ENCODE peak calls at places on chromosomes 3 and 15, in nine cellular contexts. One of them, this sample, is unnamed.

GRCh38 chr15:52006702-52007340 is 12.2 kb upstream of the MAPK6 start:
- DNase-seq in psoas muscle: no peak
- DNase-seq in endothelial cell: peak; percentile 14
- DNase-seq in HFF-Myc: no peak
- DNase-seq in right atrium auricular region: no peak
- DNase-seq in astrocyte of the spinal cord: no peak
- DNase-seq in lower leg skin: no peak
- DNase-seq in chondrocyte: no peak
- DNase-seq in PC-3: no peak
- DNase-seq in this sample: no peak

GRCh38 chr3:196757876-196758739 is 18.5 kb downstream of the PAK2 start:
- DNase-seq in chondrocyte: no peak
- DNase-seq in psoas muscle: no peak
- DNase-seq in PC-3: peak; percentile 50
- DNase-seq in HFF-Myc: no peak
- DNase-seq in lower leg skin: no peak
- DNase-seq in astrocyte of the spinal cord: peak; percentile 72
- DNase-seq in right atrium auricular region: no peak
- DNase-seq in endothelial cell: no peak
- DNase-seq in this sample: no peak

GRCh38 chr3:104279617-104280016 is 1087.1 kb upstream of the ALCAM start:
- DNase-seq in HFF-Myc: peak; percentile 0
- DNase-seq in psoas muscle: no peak
- DNase-seq in astrocyte of the spinal cord: peak; percentile 76
- DNase-seq in endothelial cell: no peak
- DNase-seq in PC-3: peak; percentile 52
- DNase-seq in chondrocyte: no peak
- DNase-seq in right atrium auricular region: no peak
- DNase-seq in lower leg skin: no peak
- DNase-seq in this sample: no peak

GRCh38 chr3:15346516-15346915 is 14.1 kb upstream of the SH3BP5 start:
- DNase-seq in HFF-Myc: no peak
- DNase-seq in astrocyte of the spinal cord: no peak
- DNase-seq in endothelial cell: no peak
- DNase-seq in right atrium auricular region: no peak
- DNase-seq in lower leg skin: no peak
- DNase-seq in PC-3: no peak
- DNase-seq in chondrocyte: no peak
- DNase-seq in psoas muscle: no peak
- DNase-seq in this sample: no peak

GRCh38 chr15:78206326-78207109 is 27.8 kb downstream of the ACSBG1 start:
- DNase-seq in PC-3: no peak
- DNase-seq in lower leg skin: peak; percentile 10
- DNase-seq in right atrium auricular region: peak; percentile 57
- DNase-seq in chondrocyte: no peak
- DNase-seq in psoas muscle: no peak
- DNase-seq in endothelial cell: no peak
- DNase-seq in astrocyte of the spinal cord: no peak
- DNase-seq in HFF-Myc: no peak
- DNase-seq in this sample: no peak

GRCh38 chr3:184409946-184410500 is 30.2 kb downstream of the CHRD start:
- DNase-seq in psoas muscle: no peak
- DNase-seq in endothelial cell: no peak
- DNase-seq in astrocyte of the spinal cord: no peak
- DNase-seq in lower leg skin: no peak
- DNase-seq in right atrium auricular region: no peak
- DNase-seq in PC-3: no peak
- DNase-seq in HFF-Myc: no peak
- DNase-seq in chondrocyte: peak; percentile 78
- DNase-seq in this sample: no peak

GRCh38 chr15:66211670-66212455 is 41.7 kb downstream of the MEGF11 start:
- DNase-seq in HFF-Myc: no peak
- DNase-seq in PC-3: no peak
- DNase-seq in lower leg skin: no peak
- DNase-seq in right atrium auricular region: no peak
- DNase-seq in chondrocyte: no peak
- DNase-seq in psoas muscle: no peak
- DNase-seq in astrocyte of the spinal cord: no peak
- DNase-seq in endothelial cell: no peak
- DNase-seq in this sample: no peak

GRCh38 chr3:127714151-127714571 is 41.4 kb downstream of the ABTB1 start:
- DNase-seq in PC-3: peak; percentile 42
- DNase-seq in right atrium auricular region: no peak
- DNase-seq in HFF-Myc: no peak
- DNase-seq in endothelial cell: no peak
- DNase-seq in chondrocyte: no peak
- DNase-seq in psoas muscle: no peak
- DNase-seq in lower leg skin: no peak
- DNase-seq in astrocyte of the spinal cord: no peak
- DNase-seq in this sample: no peak

GRCh38 chr3:13537926-13538325 is 11.0 kb upstream of the FBLN2 start:
- DNase-seq in endothelial cell: no peak
- DNase-seq in chondrocyte: no peak
- DNase-seq in psoas muscle: no peak
- DNase-seq in HFF-Myc: peak; percentile 96
- DNase-seq in astrocyte of the spinal cord: peak; percentile 93
- DNase-seq in right atrium auricular region: no peak
- DNase-seq in PC-3: peak; percentile 96
- DNase-seq in lower leg skin: peak; percentile 57
- DNase-seq in this sample: no peak

GRCh38 chr3:195005759-195006555 is 265.0 kb downstream of the XXYLT1 start:
- DNase-seq in PC-3: no peak
- DNase-seq in endothelial cell: no peak
- DNase-seq in psoas muscle: no peak
- DNase-seq in HFF-Myc: no peak
- DNase-seq in right atrium auricular region: no peak
- DNase-seq in chondrocyte: no peak
- DNase-seq in astrocyte of the spinal cord: no peak
- DNase-seq in lower leg skin: no peak
- DNase-seq in this sample: no peak

GRCh38 chr15:73048624-73049295 is 3.5 kb upstream of the NEO1 start:
- DNase-seq in chondrocyte: no peak
- DNase-seq in astrocyte of the spinal cord: no peak
- DNase-seq in PC-3: no peak
- DNase-seq in endothelial cell: no peak
- DNase-seq in right atrium auricular region: no peak
- DNase-seq in psoas muscle: no peak
- DNase-seq in HFF-Myc: no peak
- DNase-seq in lower leg skin: no peak
- DNase-seq in this sample: no peak

GRCh38 chr3:120072867-120073525 is 21.3 kb downstream of the GSK3B start:
- DNase-seq in chondrocyte: no peak
- DNase-seq in PC-3: peak; percentile 46
- DNase-seq in astrocyte of the spinal cord: no peak
- DNase-seq in HFF-Myc: no peak
- DNase-seq in psoas muscle: no peak
- DNase-seq in right atrium auricular region: no peak
- DNase-seq in endothelial cell: no peak
- DNase-seq in lower leg skin: no peak
- DNase-seq in this sample: no peak
- TF ChIP-seq CTCF in chondrocyte: peak; percentile 31
- TF ChIP-seq CTCF in PC-3: peak; percentile 61
- TF ChIP-seq CTCF in astrocyte of the spinal cord: peak; percentile 19
- TF ChIP-seq CTCF in HFF-Myc: no peak
- TF ChIP-seq CTCF in psoas muscle: peak; percentile 35
- TF ChIP-seq CTCF in right atrium auricular region: no peak
- TF ChIP-seq CTCF in endothelial cell: no peak
- TF ChIP-seq CTCF in lower leg skin: no peak
- TF ChIP-seq CTCF in this sample: no peak

GRCh38 chr15:29364429-29365078 is 94.9 kb upstream of the NSMCE3 start:
- DNase-seq in PC-3: peak; percentile 56
- DNase-seq in chondrocyte: no peak
- DNase-seq in HFF-Myc: peak; percentile 9
- DNase-seq in lower leg skin: no peak
- DNase-seq in right atrium auricular region: no peak
- DNase-seq in psoas muscle: no peak
- DNase-seq in astrocyte of the spinal cord: peak; percentile 76
- DNase-seq in endothelial cell: no peak
- DNase-seq in this sample: no peak
- TF ChIP-seq CTCF in PC-3: peak; percentile 44
- TF ChIP-seq CTCF in chondrocyte: peak; percentile 50
- TF ChIP-seq CTCF in HFF-Myc: no peak
- TF ChIP-seq CTCF in lower leg skin: no peak
- TF ChIP-seq CTCF in right atrium auricular region: peak; percentile 45
- TF ChIP-seq CTCF in psoas muscle: no peak
- TF ChIP-seq CTCF in astrocyte of the spinal cord: peak; percentile 24
- TF ChIP-seq CTCF in endothelial cell: peak; percentile 42
- TF ChIP-seq CTCF in this sample: peak; percentile 15

GRCh38 chr3:20510396-20510795 is 324.4 kb upstream of the SGO1 start:
- DNase-seq in endothelial cell: no peak
- DNase-seq in PC-3: no peak
- DNase-seq in astrocyte of the spinal cord: no peak
- DNase-seq in right atrium auricular region: no peak
- DNase-seq in chondrocyte: no peak
- DNase-seq in lower leg skin: no peak
- DNase-seq in HFF-Myc: no peak
- DNase-seq in psoas muscle: no peak
- DNase-seq in this sample: no peak

GRCh38 chr3:20515834-20516233 is 329.8 kb upstream of the SGO1 start:
- DNase-seq in astrocyte of the spinal cord: no peak
- DNase-seq in right atrium auricular region: no peak
- DNase-seq in endothelial cell: no peak
- DNase-seq in chondrocyte: no peak
- DNase-seq in HFF-Myc: no peak
- DNase-seq in lower leg skin: no peak
- DNase-seq in psoas muscle: no peak
- DNase-seq in PC-3: no peak
- DNase-seq in this sample: no peak

DNA sequence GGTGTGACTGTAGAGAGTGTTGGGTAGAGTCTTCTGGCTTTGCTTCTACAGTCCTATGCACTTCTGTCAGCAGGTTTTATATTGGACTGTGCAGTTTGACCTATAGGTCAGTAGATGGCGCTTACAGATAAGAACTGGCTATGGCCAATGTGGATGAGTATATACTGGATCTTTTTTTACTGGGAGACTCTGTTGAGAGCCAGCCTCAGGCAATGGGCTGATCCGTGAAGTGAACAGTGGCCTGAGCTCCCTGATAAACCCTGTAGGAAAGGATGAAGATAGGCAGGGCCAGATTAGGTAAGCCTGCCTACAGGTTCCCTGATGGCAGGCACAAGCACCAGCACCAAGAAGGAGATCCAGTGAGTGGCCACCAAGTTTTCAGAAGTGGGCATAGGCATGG is 325.9 kb upstream of the SGO1 start:
- DNase-seq in lower leg skin: no peak
- DNase-seq in HFF-Myc: peak; percentile 60
- DNase-seq in psoas muscle: no peak
- DNase-seq in right atrium auricular region: no peak
- DNase-seq in PC-3: peak; percentile 76
- DNase-seq in endothelial cell: peak; percentile 4
- DNase-seq in chondrocyte: no peak
- DNase-seq in astrocyte of the spinal cord: peak; percentile 69
- DNase-seq in this sample: peak; percentile 20
- TF ChIP-seq CTCF in lower leg skin: no peak
- TF ChIP-seq CTCF in HFF-Myc: peak; percentile 70
- TF ChIP-seq CTCF in psoas muscle: peak; percentile 75
- TF ChIP-seq CTCF in right atrium auricular region: peak; percentile 73
- TF ChIP-seq CTCF in PC-3: peak; percentile 87
- TF ChIP-seq CTCF in endothelial cell: peak; percentile 53
- TF ChIP-seq CTCF in chondrocyte: peak; percentile 90
- TF ChIP-seq CTCF in astrocyte of the spinal cord: peak; percentile 73
- TF ChIP-seq CTCF in this sample: peak; percentile 76

DNA sequence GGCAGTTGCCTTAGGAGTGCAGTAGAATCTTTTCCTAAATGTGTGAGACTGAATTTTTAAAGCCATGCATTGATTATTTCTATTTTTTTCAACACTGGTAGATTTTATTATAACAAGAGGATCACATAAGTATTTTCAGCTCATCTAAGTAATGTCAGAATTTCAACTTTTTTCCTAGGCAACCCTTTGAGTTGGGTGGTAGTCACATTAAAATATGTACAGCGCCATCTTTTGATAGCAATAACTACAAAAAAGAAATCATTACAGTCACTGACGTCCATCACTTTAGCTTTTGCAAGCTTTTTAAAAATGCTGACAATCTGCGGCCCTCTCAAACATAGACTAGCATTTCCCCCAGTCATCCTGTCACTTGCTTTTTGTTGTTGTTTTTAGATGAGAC is 384.2 kb upstream of the KCNMB2 start:
- DNase-seq in endothelial cell: no peak
- DNase-seq in chondrocyte: no peak
- DNase-seq in PC-3: peak; percentile 23
- DNase-seq in right atrium auricular region: no peak
- DNase-seq in HFF-Myc: no peak
- DNase-seq in psoas muscle: no peak
- DNase-seq in astrocyte of the spinal cord: no peak
- DNase-seq in lower leg skin: no peak
- DNase-seq in this sample: no peak
- TF ChIP-seq CTCF in endothelial cell: no peak
- TF ChIP-seq CTCF in chondrocyte: peak; percentile 64
- TF ChIP-seq CTCF in PC-3: peak; percentile 51
- TF ChIP-seq CTCF in right atrium auricular region: no peak
- TF ChIP-seq CTCF in HFF-Myc: no peak
- TF ChIP-seq CTCF in psoas muscle: no peak
- TF ChIP-seq CTCF in astrocyte of the spinal cord: no peak
- TF ChIP-seq CTCF in lower leg skin: no peak
- TF ChIP-seq CTCF in this sample: no peak

DNA sequence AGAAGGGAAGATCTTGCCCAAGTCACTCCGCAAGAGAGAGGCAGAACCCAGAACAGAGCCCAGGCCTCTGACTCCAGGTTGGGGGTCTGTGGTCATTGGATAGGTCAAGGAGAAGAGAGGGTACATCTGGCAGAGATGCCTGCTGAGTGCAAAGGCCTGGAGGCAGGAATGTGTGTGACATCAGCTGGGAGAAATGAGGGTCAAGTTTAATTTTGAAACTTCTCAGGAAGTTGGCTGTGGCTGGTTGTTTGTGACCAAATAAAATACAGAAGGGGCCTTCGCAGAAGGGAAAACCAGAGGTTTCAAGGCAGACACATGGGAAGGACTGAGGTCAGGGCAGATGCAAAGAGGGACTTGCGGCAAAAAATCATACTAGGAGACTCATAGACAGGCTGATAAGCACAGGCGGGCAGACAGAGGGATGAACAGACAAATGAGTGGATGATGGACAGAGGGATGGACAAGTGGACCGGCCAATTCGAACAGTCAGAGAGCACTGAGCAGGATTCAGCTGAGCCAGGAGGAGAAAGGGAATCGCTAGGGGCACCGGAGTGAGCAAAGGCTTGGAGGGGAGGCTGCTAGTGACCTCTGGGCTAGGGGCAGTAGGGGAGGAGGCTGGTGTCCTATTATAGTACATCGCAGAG is 28.8 kb upstream of the CACNA2D2 start:
- DNase-seq in psoas muscle: no peak
- DNase-seq in PC-3: no peak
- DNase-seq in HFF-Myc: no peak
- DNase-seq in right atrium auricular region: no peak
- DNase-seq in endothelial cell: no peak
- DNase-seq in lower leg skin: no peak
- DNase-seq in astrocyte of the spinal cord: no peak
- DNase-seq in chondrocyte: no peak
- DNase-seq in this sample: no peak
- TF ChIP-seq CTCF in psoas muscle: no peak
- TF ChIP-seq CTCF in PC-3: no peak
- TF ChIP-seq CTCF in HFF-Myc: no peak
- TF ChIP-seq CTCF in right atrium auricular region: no peak
- TF ChIP-seq CTCF in endothelial cell: peak; percentile 25
- TF ChIP-seq CTCF in lower leg skin: no peak
- TF ChIP-seq CTCF in astrocyte of the spinal cord: no peak
- TF ChIP-seq CTCF in chondrocyte: peak; percentile 49
- TF ChIP-seq CTCF in this sample: no peak

GRCh38 chr15:49620658-49621326 is at the start of the genes DTWD1 and FAM227B:
- DNase-seq in psoas muscle: peak; percentile 98
- DNase-seq in astrocyte of the spinal cord: peak; percentile 99
- DNase-seq in right atrium auricular region: peak; percentile 95
- DNase-seq in lower leg skin: peak; percentile 96
- DNase-seq in PC-3: peak; percentile 94
- DNase-seq in endothelial cell: peak; percentile 93
- DNase-seq in HFF-Myc: peak; percentile 92
- DNase-seq in chondrocyte: peak; percentile 97
- DNase-seq in this sample: peak; percentile 88
- TF ChIP-seq CTCF in psoas muscle: no peak
- TF ChIP-seq CTCF in astrocyte of the spinal cord: no peak
- TF ChIP-seq CTCF in right atrium auricular region: peak; percentile 27
- TF ChIP-seq CTCF in lower leg skin: no peak
- TF ChIP-seq CTCF in PC-3: no peak
- TF ChIP-seq CTCF in endothelial cell: no peak
- TF ChIP-seq CTCF in HFF-Myc: no peak
- TF ChIP-seq CTCF in chondrocyte: peak; percentile 37
- TF ChIP-seq CTCF in this sample: no peak